ENCODE peak calls at places on chromosome 5, in seven cellular contexts. H is transverse colon, X is NCI-H345, I is amniotic epithelial cell, N is NCI-H1092 treated with DMSO at 0.1 percent for 48 hours, T is AG10803, W is AML-193. B is an unnamed sample.

GRCh38 chr5:78716221-78716620 is 67.6 kb upstream of the LHFPL2 start:
- DNase-seq in N (no peak), W (no peak), T (peak; percentile 76), I (peak; percentile 42), H (no peak), X (no peak), B (no peak)

GRCh38 chr5:2536632-2537031 is 214.8 kb downstream of the IRX2 start:
- DNase-seq in N (no peak), H (no peak), W (no peak), X (no peak), I (no peak), T (no peak), B (no peak)

GRCh38 chr5:9361835-9362234 is 184.0 kb downstream of the SEMA5A start:
- DNase-seq in W (peak; percentile 32), N (no peak), X (peak; percentile 16), I (peak; percentile 77), T (peak; percentile 30), H (peak; percentile 60), B (no peak)

GRCh38 chr5:179345429-179346321 is at the start of gene ADAMTS2:
- DNase-seq in H (peak; percentile 50), T (peak; percentile 65), N (peak; percentile 21), X (no peak), I (peak; percentile 53), W (no peak), B (no peak)

GRCh38 chr5:41856644-41857491 is 13.4 kb downstream of the OXCT1 start:
- DNase-seq in W (peak; percentile 53), X (peak; percentile 72), H (peak; percentile 26), T (peak; percentile 69), N (peak; percentile 61), I (peak; percentile 57), B (peak; percentile 41)

GRCh38 chr5:158691576-158691975 is 408.1 kb downstream of the EBF1 start:
- DNase-seq in I (no peak), X (no peak), N (peak; percentile 59), T (no peak), W (no peak), H (no peak), B (no peak)

GRCh38 chr5:96350678-96351077 is 82.4 kb downstream of the PCSK1 start:
- DNase-seq in X (no peak), H (no peak), N (no peak), W (no peak), T (peak; percentile 44), I (peak; percentile 48), B (no peak)

GRCh38 chr5:111628901-111629300 is 116.6 kb upstream of the STARD4 start:
- DNase-seq in I (peak; percentile 27), H (no peak), X (no peak), N (no peak), W (no peak), T (peak; percentile 68), B (no peak)

GRCh38 chr5:156208271-156208670 is 118.7 kb upstream of the SGCD start:
- DNase-seq in I (no peak), T (no peak), H (no peak), N (no peak), X (no peak), W (no peak), B (no peak)

GRCh38 chr5:143985832-143986485 is 174.0 kb downstream of the HMHB1 start:
- DNase-seq in X (no peak), W (no peak), N (no peak), I (peak; percentile 97), H (peak; percentile 16), T (peak; percentile 92), B (no peak)

GRCh38 chr5:14932902-14933475 is 61.4 kb upstream of the ANKH start:
- DNase-seq in I (no peak), H (no peak), W (no peak), X (no peak), T (no peak), N (no peak), B (no peak)

GRCh38 chr5:13477118-13477737 is 467.3 kb downstream of the DNAH5 start:
- DNase-seq in X (no peak), T (peak; percentile 27), N (no peak), I (peak; percentile 79), W (no peak), H (no peak), B (no peak)

GRCh38 chr5:2261002-2261703 is 378.4 kb upstream of the IRX4 start:
- DNase-seq in H (no peak), T (no peak), X (no peak), W (no peak), N (no peak), I (no peak), B (no peak)

GRCh38 chr5:150020249-150020648 is 19.7 kb downstream of the HMGXB3 start:
- DNase-seq in X (no peak), I (no peak), T (no peak), N (no peak), H (no peak), W (no peak), B (no peak)

GRCh38 chr5:145824040-145824439 is 11.1 kb downstream of the PRELID2 start:
- DNase-seq in H (no peak), W (no peak), T (no peak), N (no peak), X (no peak), I (no peak), B (no peak)

GRCh38 chr5:166188482-166188881 is 2103.0 kb upstream of the WWC1 start:
- DNase-seq in N (no peak), X (no peak), T (no peak), W (no peak), I (no peak), H (no peak), B (no peak)

GRCh38 chr5:884345-885126 is 8.1 kb downstream of the BRD9 start:
- DNase-seq in I (no peak), W (no peak), H (no peak), T (no peak), X (no peak), N (no peak), B (no peak)

GRCh38 chr5:89351232-89351631 is 468.2 kb upstream of the MEF2C start:
- DNase-seq in W (no peak), N (no peak), H (no peak), X (no peak), I (peak; percentile 56), T (peak; percentile 73), B (no peak)

GRCh38 chr5:160367261-160367660 is 3.2 kb downstream of the C1QTNF2 start:
- DNase-seq in T (no peak), N (no peak), I (no peak), W (no peak), X (no peak), H (no peak), B (no peak)

GRCh38 chr5:73448451-73449136 is at the start of gene FOXD1:
- DNase-seq in T (peak; percentile 99), X (peak; percentile 89), H (peak; percentile 58), W (no peak), N (peak; percentile 81), I (peak; percentile 89), B (peak; percentile 29)

GRCh38 chr5:123752576-123752975 is 240.6 kb downstream of the CSNK1G3 start:
- DNase-seq in H (no peak), N (no peak), T (peak; percentile 88), X (no peak), W (no peak), I (peak; percentile 94), B (no peak)

B was measured in NCI-H2107.